ENCODE peak calls at places on chromosomes 2 and 18, in ten cellular contexts. K is endodermal cell; R is neuronal stem cell; W is adipocyte; A is endothelial cell of umbilical vein; D is cardiac muscle cell; X is H9; J is effector memory CD4-positive, alpha-beta T cell; Y is A549; B is adrenal gland. T is an unnamed sample. For H3K4me1, the result is how much of the 10 kb centered on the place peaks cover.

GRCh38 chr2:212722046-212722445 is 183.4 kb upstream of the ERBB4 start:
- DNase-seq in K (no peak), B (no peak), A (no peak), J (no peak), W (no peak), Y (no peak), X (no peak), R (no peak), D (no peak), T (no peak)

GRCh38 chr2:39631715-39632114 is 34.0 kb upstream of the TMEM178A start:
- DNase-seq in A (no peak), J (no peak), R (no peak), B (peak), Y (no peak), X (no peak), K (no peak), D (no peak), W (peak), T (peak)

GRCh38 chr18:77039196-77040140 is 93.1 kb downstream of the MBP start:
- DNase-seq in J (no peak), Y (no peak), A (no peak), W (no peak), K (no peak), X (no peak), D (no peak), B (peak), R (no peak), T (peak)

GRCh38 chr2:159285929-159286708 is at the start of gene WDSUB1:
- DNase-seq in W (peak), B (peak), R (peak), Y (no peak), D (peak), X (peak), J (no peak), A (peak), K (peak), T (peak)

GRCh38 chr2:55922488-55922887 is 1.1 kb downstream of the EFEMP1 start:
- DNase-seq in R (peak), A (peak), D (no peak), Y (no peak), X (peak), W (no peak), B (no peak), K (peak), J (no peak), T (peak)

GRCh38 chr2:163717993-163718680 is 17.7 kb downstream of the FIGN start:
- DNase-seq in W (no peak), R (no peak), X (no peak), D (peak), A (no peak), Y (no peak), B (no peak), K (no peak), J (no peak), T (no peak)

GRCh38 chr2:118791511-118791910 is 55.9 kb downstream of the EN1 start:
- DNase-seq in W (peak), K (no peak), B (no peak), D (no peak), X (no peak), Y (no peak), R (no peak), J (no peak), A (no peak), T (no peak)

GRCh38 chr18:21629089-21629832 is 17.1 kb downstream of the SNRPD1 start:
- DNase-seq in D (no peak), Y (no peak), B (no peak), J (no peak), X (no peak), R (no peak), K (no peak), W (no peak), A (no peak), T (no peak)

GRCh38 chr18:48265328-48265727 is 143.9 kb downstream of the ZBTB7C start:
- DNase-seq in B (no peak), A (no peak), D (no peak), W (no peak), J (no peak), Y (no peak), X (no peak), R (no peak), K (no peak), T (no peak)

GRCh38 chr2:235870515-235870914 is 297.7 kb downstream of the GBX2 start:
- DNase-seq in J (no peak), R (no peak), B (no peak), A (no peak), X (no peak), Y (no peak), K (no peak), W (no peak), D (no peak), T (no peak)

GRCh38 chr2:40412456-40412855 is 39.4 kb downstream of the SLC8A1 start:
- DNase-seq in K (no peak), J (no peak), X (no peak), D (no peak), Y (no peak), R (no peak), A (no peak), W (no peak), B (no peak), T (peak)

GRCh38 chr2:47118581-47118980 is 36.5 kb downstream of the STPG4 start:
- DNase-seq in B (no peak), J (no peak), R (no peak), Y (no peak), K (no peak), W (no peak), X (no peak), D (no peak), A (no peak), T (no peak)

GRCh38 chr2:68357608-68358337 is 7.3 kb upstream of the PLEK start:
- DNase-seq in X (peak), B (peak), R (peak), K (peak), W (peak), D (peak), A (peak), J (no peak), Y (peak), T (peak)

GRCh38 chr2:50951416-50951815 is 80.5 kb downstream of the NRXN1 start:
- DNase-seq in X (no peak), J (no peak), R (no peak), A (no peak), D (no peak), B (no peak), Y (no peak), W (peak), K (no peak), T (peak)

GRCh38 chr2:37976411-37976810 is 51.3 kb downstream of the RMDN2 start:
- DNase-seq in Y (no peak), K (no peak), B (no peak), R (no peak), X (no peak), D (no peak), J (no peak), W (no peak), A (no peak), T (no peak)

GRCh38 chr2:68368657-68369339 is 3.7 kb downstream of the PLEK start:
- DNase-seq in K (no peak), Y (no peak), A (no peak), W (peak), B (no peak), R (peak), D (no peak), X (no peak), J (no peak), T (peak)

GRCh38 chr2:119960821-119961220 is 52.1 kb upstream of the EPB41L5 start:
- DNase-seq in X (no peak), K (no peak), D (no peak), Y (no peak), A (no peak), R (no peak), J (no peak), W (peak), B (no peak), T (no peak)

GRCh38 chr2:227347117-227347516 is 22.1 kb downstream of the MFF start:
- DNase-seq in K (peak), X (peak), W (no peak), J (no peak), Y (no peak), D (no peak), B (no peak), A (no peak), R (no peak), T (no peak)

GRCh38 chr2:58156780-58157179 is 84.3 kb downstream of the FANCL start:
- DNase-seq in R (no peak), X (no peak), Y (no peak), J (no peak), B (no peak), W (no peak), A (no peak), D (no peak), K (no peak), T (no peak)

GRCh38 chr2:216644846-216645635 is 11.8 kb downstream of the IGFBP2 start:
- DNase-seq in J (no peak), K (no peak), B (no peak), X (no peak), R (no peak), W (no peak), Y (no peak), A (peak), D (no peak), T (no peak)

GRCh38 chr2:230777681-230778080 is 65.0 kb downstream of the CAB39 start:
- DNase-seq in X (no peak), J (no peak), W (no peak), B (no peak), Y (no peak), K (no peak), D (no peak), R (no peak), A (peak), T (peak)
- H3K4me1 ChIP-seq in X (under half), J (under half), W (half or more), B (under half), Y (under half), K (under half), D (under half), R (under half), A (under half), T (half or more)

DNA sequence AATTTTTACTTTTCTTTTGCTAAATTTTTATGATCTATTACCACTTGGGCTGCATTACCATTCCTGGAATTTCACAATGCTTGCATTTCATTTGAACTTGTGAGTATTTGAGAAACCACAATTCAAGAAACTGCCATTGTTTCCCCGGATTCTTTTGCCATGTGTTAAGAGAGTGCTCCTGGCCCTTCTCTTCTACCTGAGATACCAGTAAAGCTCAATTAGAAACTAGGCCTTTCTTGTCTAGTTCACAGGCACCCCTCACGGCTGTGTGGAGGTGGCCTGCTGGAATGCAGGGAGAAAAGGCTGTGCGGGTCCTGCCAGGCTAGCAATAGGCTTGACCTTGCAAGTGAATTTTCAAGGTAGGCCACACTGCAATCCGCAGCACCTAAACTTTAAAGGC is 40.8 kb downstream of the ZEB2 start:
- DNase-seq in D (peak), W (peak), A (no peak), B (no peak), Y (no peak), J (no peak), X (peak), R (no peak), K (peak), T (peak)
- H3K4me1 ChIP-seq in D (half or more), W (half or more), A (under half), B (half or more), Y (under half), J (under half), X (under half), R (under half), K (under half), T (under half)

GRCh38 chr2:201118121-201118956 is 2.4 kb downstream of the CFLAR start:
- DNase-seq in W (peak), B (peak), K (peak), R (no peak), X (peak), D (peak), A (peak), Y (peak), J (peak), T (peak)
- H3K4me1 ChIP-seq in W (under half), B (under half), K (under half), R (under half), X (under half), D (under half), A (half or more), Y (half or more), J (under half), T (under half)

GRCh38 chr2:240567872-240568677 is at the start of gene RNPEPL1:
- DNase-seq in W (peak), Y (no peak), B (peak), K (peak), R (no peak), J (peak), X (no peak), A (peak), D (peak), T (peak)

GRCh38 chr2:240569523-240569997 is 1.3 kb downstream of the RNPEPL1 start:
- DNase-seq in A (no peak), R (no peak), D (no peak), Y (no peak), B (no peak), J (no peak), W (no peak), K (no peak), X (no peak), T (no peak)

GRCh38 chr2:240567137-240567871 is 980 bp upstream of the RNPEPL1 start:
- DNase-seq in W (no peak), Y (no peak), K (peak), A (peak), D (no peak), X (no peak), J (peak), R (no peak), B (peak), T (no peak)

GRCh38 chr2:240569998-240570530 is 1.8 kb downstream of the RNPEPL1 start:
- DNase-seq in R (no peak), J (no peak), K (no peak), W (no peak), D (no peak), X (no peak), A (no peak), Y (no peak), B (peak), T (no peak)

DNA sequence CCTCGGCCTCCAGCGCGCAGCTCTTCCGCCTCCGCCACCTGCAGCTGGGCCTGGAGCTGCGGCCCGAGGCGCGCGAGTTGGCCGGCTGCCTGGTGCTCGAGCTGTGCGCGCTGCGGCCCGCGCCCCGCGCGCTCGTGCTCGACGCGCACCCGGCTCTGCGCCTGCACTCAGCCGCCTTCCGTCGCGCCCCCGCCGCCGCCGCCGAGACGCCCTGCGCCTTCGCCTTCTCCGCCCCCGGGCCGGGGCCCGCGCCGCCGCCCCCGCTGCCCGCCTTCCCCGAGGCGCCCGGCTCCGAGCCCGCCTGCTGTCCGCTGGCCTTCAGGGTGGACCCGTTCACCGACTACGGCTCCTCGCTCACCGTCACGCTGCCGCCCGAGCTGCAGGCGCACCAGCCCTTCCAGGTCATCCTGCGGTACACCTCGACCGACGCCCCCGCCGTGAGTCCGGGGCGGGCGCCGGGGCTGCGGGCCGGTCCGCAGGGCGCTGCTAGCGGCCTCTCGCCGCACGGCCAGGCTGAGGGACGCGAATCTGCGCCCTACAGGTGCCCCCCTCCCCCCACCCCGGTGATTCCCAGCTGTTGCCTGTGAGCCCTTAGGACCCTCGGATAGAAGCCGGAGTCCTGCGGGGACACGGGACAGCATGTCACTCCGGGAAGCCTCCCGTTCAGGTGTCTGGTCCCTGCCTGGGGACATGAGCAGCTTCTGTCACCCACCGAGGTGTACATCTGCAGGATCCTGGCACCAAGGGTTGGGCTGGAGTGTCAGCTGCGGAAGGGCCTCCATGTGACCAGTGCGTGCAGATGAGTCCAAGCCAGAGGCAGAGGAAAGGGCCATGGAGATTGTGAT is 616 bp downstream of the RNPEPL1 start:
- DNase-seq in A (peak), X (no peak), K (peak), R (no peak), D (peak), B (peak), J (peak), W (peak), Y (no peak), T (no peak)
- H3K4me1 ChIP-seq in A (under half), X (under half), K (under half), R (under half), D (under half), B (under half), J (half or more), W (under half), Y (under half), T (under half)

GRCh38 chr2:200658278-200658864 is 72.6 kb downstream of the AOX1 start:
- DNase-seq in B (peak), X (no peak), Y (no peak), A (no peak), W (no peak), D (no peak), R (no peak), K (peak), J (no peak), T (no peak)

GRCh38 chr2:200661477-200661876 is 75.7 kb downstream of the AOX1 start:
- DNase-seq in K (no peak), J (no peak), Y (no peak), A (no peak), B (no peak), D (no peak), X (no peak), W (no peak), R (no peak), T (no peak)

GRCh38 chr2:200655918-200656580 is 70.2 kb downstream of the AOX1 start:
- DNase-seq in B (no peak), R (no peak), A (no peak), J (no peak), W (peak), D (no peak), Y (no peak), X (no peak), K (no peak), T (no peak)

GRCh38 chr2:200662727-200663126 is 76.9 kb downstream of the AOX1 start:
- DNase-seq in Y (peak), B (peak), X (no peak), J (no peak), R (no peak), K (no peak), A (no peak), D (no peak), W (peak), T (peak)

GRCh38 chr2:200659410-200659809 is 73.6 kb downstream of the AOX1 start:
- DNase-seq in R (no peak), A (no peak), Y (no peak), B (no peak), D (no peak), J (no peak), K (no peak), X (no peak), W (no peak), T (no peak)
- H3K4me1 ChIP-seq in R (under half), A (under half), Y (under half), B (half or more), D (under half), J (under half), K (under half), X (under half), W (half or more), T (under half)

GRCh38 chr2:238182362-238182761 is 21.1 kb downstream of the ILKAP start:
- DNase-seq in R (no peak), Y (no peak), D (no peak), X (no peak), B (no peak), W (no peak), K (no peak), A (no peak), J (no peak), T (no peak)
- H3K4me1 ChIP-seq in R (under half), Y (under half), D (under half), X (under half), B (under half), W (under half), K (under half), A (under half), J (under half), T (under half)

T was measured in foreskin keratinocyte.